ENCODE peak calls at places on chromosomes 2 and 18, in eight cellular contexts. R is HS-27A; S is cardiac fibroblast; G is T-helper 17 cell; N is GOT3; D is CD8-positive, alpha-beta T cell; H is WTC11; Z is amygdala. E is an unnamed sample.
A peak's percentile ranks its signal among the peaks of the same experiment; 100 is the strongest.

GRCh38 chr18:25350561-25351201 is 1.3 kb downstream of the ZNF521 start:
- DNase-seq in Z (no peak), G (no peak), R (peak; percentile 9), H (peak; percentile 17), S (peak; percentile 68), N (no peak), D (no peak), E (peak; percentile 29)

GRCh38 chr2:70045932-70046331 is 41.3 kb upstream of the PCBP1 start:
- DNase-seq in G (no peak), H (no peak), N (no peak), S (no peak), R (no peak), D (no peak), Z (no peak), E (no peak)

GRCh38 chr2:69190743-69191425 is 177.9 kb downstream of the ANTXR1 start:
- DNase-seq in N (no peak), R (no peak), S (peak; percentile 57), D (no peak), G (no peak), Z (no peak), H (no peak), E (no peak)

GRCh38 chr2:190343500-190344274 is at the start of gene INPP1:
- DNase-seq in R (no peak), S (peak; percentile 74), H (peak; percentile 60), N (peak; percentile 14), G (peak; percentile 26), D (peak; percentile 20), Z (no peak), E (peak; percentile 75)

GRCh38 chr2:10977636-10978035 is 65.9 kb downstream of the KCNF1 start:
- DNase-seq in D (no peak), H (no peak), N (no peak), R (no peak), Z (no peak), S (no peak), G (no peak), E (no peak)

GRCh38 chr2:71646028-71646427 is 192.7 kb downstream of the DYSF start:
- DNase-seq in R (peak; percentile 27), G (no peak), Z (no peak), N (no peak), S (peak; percentile 72), D (no peak), H (no peak), E (no peak)

GRCh38 chr2:95012881-95013550 is 12.5 kb upstream of the MAL start:
- DNase-seq in N (no peak), D (no peak), Z (no peak), S (no peak), G (no peak), H (no peak), R (no peak), E (no peak)

GRCh38 chr2:219430633-219431615 is 3.7 kb upstream of the SPEG start:
- DNase-seq in N (no peak), G (no peak), R (no peak), H (no peak), Z (no peak), D (no peak), S (peak; percentile 67), E (no peak)

GRCh38 chr2:128556633-128557032 is 238.0 kb upstream of the HS6ST1 start:
- DNase-seq in H (no peak), S (no peak), D (no peak), Z (no peak), R (no peak), G (no peak), N (no peak), E (no peak)

GRCh38 chr2:85278361-85278760 is 49.4 kb downstream of the TGOLN2 start:
- DNase-seq in N (no peak), S (no peak), R (no peak), D (no peak), G (no peak), H (no peak), Z (no peak), E (no peak)

GRCh38 chr18:72869786-72870185 is 2.0 kb upstream of the NETO1 start:
- DNase-seq in Z (no peak), R (no peak), S (no peak), N (no peak), G (no peak), D (no peak), H (peak; percentile 24), E (no peak)